ENCODE peak calls at places on chromosomes 13 and 19, in eight cellular contexts. One of them, this sample, is unnamed.

GRCh38 chr13:43757266-43757665 is 29.5 kb downstream of the ENOX1 start:
- DNase-seq in fibroblast of mammary gland: peak; percentile 21
- DNase-seq in right lobe of liver: no peak
- DNase-seq in endothelial cell: no peak
- DNase-seq in thoracic aorta: no peak
- DNase-seq in CD4-positive, alpha-beta T cell: no peak
- DNase-seq in tibial artery: no peak
- DNase-seq in coronary artery: no peak
- DNase-seq in this sample: no peak

GRCh38 chr19:3136684-3137055 is 837 bp downstream of the GNA15 start:
- DNase-seq in fibroblast of mammary gland: no peak
- DNase-seq in right lobe of liver: no peak
- DNase-seq in endothelial cell: no peak
- DNase-seq in thoracic aorta: no peak
- DNase-seq in CD4-positive, alpha-beta T cell: no peak
- DNase-seq in tibial artery: no peak
- DNase-seq in coronary artery: no peak
- DNase-seq in this sample: no peak

GRCh38 chr19:44807652-44808462 is 1.0 kb upstream of the BCAM start:
- DNase-seq in fibroblast of mammary gland: peak; percentile 43
- DNase-seq in right lobe of liver: peak; percentile 80
- DNase-seq in endothelial cell: peak; percentile 77
- DNase-seq in thoracic aorta: no peak
- DNase-seq in CD4-positive, alpha-beta T cell: no peak
- DNase-seq in tibial artery: no peak
- DNase-seq in coronary artery: no peak
- DNase-seq in this sample: no peak

GRCh38 chr19:39203372-39204341 is at the start of gene SYCN:
- DNase-seq in fibroblast of mammary gland: no peak
- DNase-seq in right lobe of liver: no peak
- DNase-seq in endothelial cell: no peak
- DNase-seq in thoracic aorta: no peak
- DNase-seq in CD4-positive, alpha-beta T cell: no peak
- DNase-seq in tibial artery: no peak
- DNase-seq in coronary artery: no peak
- DNase-seq in this sample: no peak

GRCh38 chr19:20912973-20913372 is 10.1 kb upstream of the ZNF85 start:
- DNase-seq in fibroblast of mammary gland: no peak
- DNase-seq in right lobe of liver: no peak
- DNase-seq in endothelial cell: no peak
- DNase-seq in thoracic aorta: no peak
- DNase-seq in CD4-positive, alpha-beta T cell: no peak
- DNase-seq in tibial artery: no peak
- DNase-seq in coronary artery: no peak
- DNase-seq in this sample: no peak

GRCh38 chr13:42574435-42575311 is 721 bp downstream of the TNFSF11 start:
- DNase-seq in fibroblast of mammary gland: no peak
- DNase-seq in right lobe of liver: no peak
- DNase-seq in endothelial cell: no peak
- DNase-seq in thoracic aorta: no peak
- DNase-seq in CD4-positive, alpha-beta T cell: peak; percentile 18
- DNase-seq in tibial artery: no peak
- DNase-seq in coronary artery: no peak
- DNase-seq in this sample: no peak

GRCh38 chr19:3753631-3754410 is 7.7 kb downstream of the APBA3 start:
- DNase-seq in fibroblast of mammary gland: no peak
- DNase-seq in right lobe of liver: no peak
- DNase-seq in endothelial cell: no peak
- DNase-seq in thoracic aorta: no peak
- DNase-seq in CD4-positive, alpha-beta T cell: no peak
- DNase-seq in tibial artery: no peak
- DNase-seq in coronary artery: no peak
- DNase-seq in this sample: no peak

GRCh38 chr13:21569686-21570085 is 34.3 kb downstream of the MICU2 start:
- DNase-seq in fibroblast of mammary gland: no peak
- DNase-seq in right lobe of liver: no peak
- DNase-seq in endothelial cell: no peak
- DNase-seq in thoracic aorta: no peak
- DNase-seq in CD4-positive, alpha-beta T cell: no peak
- DNase-seq in tibial artery: no peak
- DNase-seq in coronary artery: no peak
- DNase-seq in this sample: no peak

GRCh38 chr13:21034602-21035190 is 26.7 kb downstream of the LATS2 start:
- DNase-seq in fibroblast of mammary gland: peak; percentile 63
- DNase-seq in right lobe of liver: no peak
- DNase-seq in endothelial cell: peak; percentile 52
- DNase-seq in thoracic aorta: no peak
- DNase-seq in CD4-positive, alpha-beta T cell: no peak
- DNase-seq in tibial artery: no peak
- DNase-seq in coronary artery: no peak
- DNase-seq in this sample: no peak

GRCh38 chr13:89554801-89555200 is 1792.7 kb upstream of the MIR17HG start:
- DNase-seq in fibroblast of mammary gland: no peak
- DNase-seq in right lobe of liver: no peak
- DNase-seq in endothelial cell: no peak
- DNase-seq in thoracic aorta: no peak
- DNase-seq in CD4-positive, alpha-beta T cell: no peak
- DNase-seq in tibial artery: no peak
- DNase-seq in coronary artery: no peak
- DNase-seq in this sample: no peak

GRCh38 chr13:75513271-75513670 is 24.4 kb downstream of the COMMD6 start:
- DNase-seq in fibroblast of mammary gland: no peak
- DNase-seq in right lobe of liver: no peak
- DNase-seq in endothelial cell: no peak
- DNase-seq in thoracic aorta: no peak
- DNase-seq in CD4-positive, alpha-beta T cell: no peak
- DNase-seq in tibial artery: no peak
- DNase-seq in coronary artery: no peak
- DNase-seq in this sample: no peak

GRCh38 chr19:39645800-39646411 is 9.8 kb upstream of the LGALS16 start:
- DNase-seq in fibroblast of mammary gland: peak; percentile 16
- DNase-seq in right lobe of liver: no peak
- DNase-seq in endothelial cell: peak; percentile 53
- DNase-seq in thoracic aorta: no peak
- DNase-seq in CD4-positive, alpha-beta T cell: no peak
- DNase-seq in tibial artery: no peak
- DNase-seq in coronary artery: no peak
- DNase-seq in this sample: no peak

GRCh38 chr19:42601811-42602443 is 7.2 kb upstream of the CEACAM8 start:
- DNase-seq in fibroblast of mammary gland: peak; percentile 25
- DNase-seq in right lobe of liver: no peak
- DNase-seq in endothelial cell: peak; percentile 74
- DNase-seq in thoracic aorta: no peak
- DNase-seq in CD4-positive, alpha-beta T cell: no peak
- DNase-seq in tibial artery: no peak
- DNase-seq in coronary artery: no peak
- DNase-seq in this sample: no peak

GRCh38 chr13:46893820-46894533 is 2.9 kb downstream of the HTR2A start:
- DNase-seq in fibroblast of mammary gland: peak; percentile 55
- DNase-seq in right lobe of liver: peak; percentile 67
- DNase-seq in endothelial cell: peak; percentile 79
- DNase-seq in thoracic aorta: no peak
- DNase-seq in CD4-positive, alpha-beta T cell: peak; percentile 38
- DNase-seq in tibial artery: peak; percentile 85
- DNase-seq in coronary artery: peak; percentile 84
- DNase-seq in this sample: peak; percentile 86

GRCh38 chr19:6613711-6614110 is 22.8 kb upstream of the CD70 start:
- DNase-seq in fibroblast of mammary gland: peak; percentile 74
- DNase-seq in right lobe of liver: no peak
- DNase-seq in endothelial cell: no peak
- DNase-seq in thoracic aorta: no peak
- DNase-seq in CD4-positive, alpha-beta T cell: no peak
- DNase-seq in tibial artery: no peak
- DNase-seq in coronary artery: no peak
- DNase-seq in this sample: peak; percentile 8

GRCh38 chr19:48609571-48610108 is 3.1 kb downstream of the SPACA4 start:
- DNase-seq in fibroblast of mammary gland: no peak
- DNase-seq in right lobe of liver: no peak
- DNase-seq in endothelial cell: no peak
- DNase-seq in thoracic aorta: no peak
- DNase-seq in CD4-positive, alpha-beta T cell: no peak
- DNase-seq in tibial artery: no peak
- DNase-seq in coronary artery: no peak
- DNase-seq in this sample: no peak

GRCh38 chr13:99995503-99996176 is 14.1 kb downstream of the ZIC2 start:
- DNase-seq in fibroblast of mammary gland: no peak
- DNase-seq in right lobe of liver: no peak
- DNase-seq in endothelial cell: no peak
- DNase-seq in thoracic aorta: no peak
- DNase-seq in CD4-positive, alpha-beta T cell: no peak
- DNase-seq in tibial artery: no peak
- DNase-seq in coronary artery: no peak
- DNase-seq in this sample: no peak

GRCh38 chr13:98963917-98964316 is 13.9 kb downstream of the DOCK9 start:
- DNase-seq in fibroblast of mammary gland: no peak
- DNase-seq in right lobe of liver: no peak
- DNase-seq in endothelial cell: no peak
- DNase-seq in thoracic aorta: no peak
- DNase-seq in CD4-positive, alpha-beta T cell: no peak
- DNase-seq in tibial artery: no peak
- DNase-seq in coronary artery: no peak
- DNase-seq in this sample: no peak

GRCh38 chr19:7395360-7395781 is 46.6 kb downstream of the ARHGEF18 start:
- DNase-seq in fibroblast of mammary gland: peak; percentile 10
- DNase-seq in right lobe of liver: no peak
- DNase-seq in endothelial cell: no peak
- DNase-seq in thoracic aorta: no peak
- DNase-seq in CD4-positive, alpha-beta T cell: no peak
- DNase-seq in tibial artery: no peak
- DNase-seq in coronary artery: no peak
- DNase-seq in this sample: no peak

GRCh38 chr13:71577127-71577526 is 289.9 kb downstream of the DACH1 start:
- DNase-seq in fibroblast of mammary gland: no peak
- DNase-seq in right lobe of liver: no peak
- DNase-seq in endothelial cell: no peak
- DNase-seq in thoracic aorta: no peak
- DNase-seq in CD4-positive, alpha-beta T cell: no peak
- DNase-seq in tibial artery: no peak
- DNase-seq in coronary artery: no peak
- DNase-seq in this sample: no peak

GRCh38 chr19:35213678-35214632 is 14.6 kb downstream of the FAM187B start:
- DNase-seq in fibroblast of mammary gland: peak; percentile 66
- DNase-seq in right lobe of liver: peak; percentile 59
- DNase-seq in endothelial cell: no peak
- DNase-seq in thoracic aorta: peak; percentile 31
- DNase-seq in CD4-positive, alpha-beta T cell: peak; percentile 61
- DNase-seq in tibial artery: peak; percentile 76
- DNase-seq in coronary artery: peak; percentile 71
- DNase-seq in this sample: no peak

GRCh38 chr19:33177417-33177976 is 16.6 kb upstream of the LRP3 start:
- DNase-seq in fibroblast of mammary gland: no peak
- DNase-seq in right lobe of liver: no peak
- DNase-seq in endothelial cell: peak; percentile 66
- DNase-seq in thoracic aorta: peak; percentile 19
- DNase-seq in CD4-positive, alpha-beta T cell: peak; percentile 72
- DNase-seq in tibial artery: no peak
- DNase-seq in coronary artery: no peak
- DNase-seq in this sample: no peak

GRCh38 chr19:33176670-33177416 is 17.3 kb upstream of the LRP3 start:
- DNase-seq in fibroblast of mammary gland: peak; percentile 98
- DNase-seq in right lobe of liver: peak; percentile 99
- DNase-seq in endothelial cell: peak; percentile 97
- DNase-seq in thoracic aorta: peak; percentile 85
- DNase-seq in CD4-positive, alpha-beta T cell: peak; percentile 93
- DNase-seq in tibial artery: peak; percentile 98
- DNase-seq in coronary artery: peak; percentile 98
- DNase-seq in this sample: peak; percentile 99

GRCh38 chr19:33174186-33174585 is 19.9 kb upstream of the LRP3 start:
- DNase-seq in fibroblast of mammary gland: no peak
- DNase-seq in right lobe of liver: no peak
- DNase-seq in endothelial cell: no peak
- DNase-seq in thoracic aorta: no peak
- DNase-seq in CD4-positive, alpha-beta T cell: no peak
- DNase-seq in tibial artery: no peak
- DNase-seq in coronary artery: no peak
- DNase-seq in this sample: no peak

GRCh38 chr19:33175156-33175782 is 18.9 kb upstream of the LRP3 start:
- DNase-seq in fibroblast of mammary gland: no peak
- DNase-seq in right lobe of liver: no peak
- DNase-seq in endothelial cell: no peak
- DNase-seq in thoracic aorta: no peak
- DNase-seq in CD4-positive, alpha-beta T cell: no peak
- DNase-seq in tibial artery: no peak
- DNase-seq in coronary artery: no peak
- DNase-seq in this sample: no peak

GRCh38 chr19:33175886-33176669 is 18.1 kb upstream of the LRP3 start:
- DNase-seq in fibroblast of mammary gland: peak; percentile 22
- DNase-seq in right lobe of liver: no peak
- DNase-seq in endothelial cell: no peak
- DNase-seq in thoracic aorta: no peak
- DNase-seq in CD4-positive, alpha-beta T cell: no peak
- DNase-seq in tibial artery: no peak
- DNase-seq in coronary artery: peak; percentile 74
- DNase-seq in this sample: no peak
- TF ChIP-seq CTCF in fibroblast of mammary gland: no peak
- TF ChIP-seq CTCF in right lobe of liver: no peak
- TF ChIP-seq CTCF in endothelial cell: no peak
- TF ChIP-seq CTCF in thoracic aorta: no peak
- TF ChIP-seq CTCF in CD4-positive, alpha-beta T cell: no peak
- TF ChIP-seq CTCF in tibial artery: no peak
- TF ChIP-seq CTCF in coronary artery: no peak
- TF ChIP-seq CTCF in this sample: no peak

GRCh38 chr13:51158365-51158764 is 47.3 kb upstream of the C13orf42 start:
- DNase-seq in fibroblast of mammary gland: no peak
- DNase-seq in right lobe of liver: no peak
- DNase-seq in endothelial cell: no peak
- DNase-seq in thoracic aorta: no peak
- DNase-seq in CD4-positive, alpha-beta T cell: no peak
- DNase-seq in tibial artery: no peak
- DNase-seq in coronary artery: no peak
- DNase-seq in this sample: no peak
- TF ChIP-seq CTCF in fibroblast of mammary gland: no peak
- TF ChIP-seq CTCF in right lobe of liver: no peak
- TF ChIP-seq CTCF in endothelial cell: no peak
- TF ChIP-seq CTCF in thoracic aorta: no peak
- TF ChIP-seq CTCF in CD4-positive, alpha-beta T cell: no peak
- TF ChIP-seq CTCF in tibial artery: no peak
- TF ChIP-seq CTCF in coronary artery: no peak
- TF ChIP-seq CTCF in this sample: no peak

DNA sequence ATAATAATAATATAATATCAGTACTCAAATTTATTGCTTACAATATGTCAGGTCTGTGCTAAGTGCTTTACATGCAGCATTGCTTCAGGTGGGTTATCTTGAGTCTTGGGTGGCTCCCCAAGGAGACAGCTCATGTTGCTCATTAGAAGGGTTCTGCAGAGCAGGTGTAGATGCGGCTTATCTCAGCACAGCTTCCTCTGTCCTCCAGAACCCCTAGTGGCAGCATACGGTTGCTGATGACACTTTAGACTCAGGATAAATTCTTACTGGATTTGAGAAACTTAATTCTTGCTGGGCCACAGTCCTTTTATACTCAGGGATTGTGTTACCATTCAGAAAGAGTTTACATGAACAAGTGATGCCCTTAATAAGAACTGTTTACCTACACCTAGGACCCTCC is 8.9 kb downstream of the COG3 start:
- DNase-seq in fibroblast of mammary gland: no peak
- DNase-seq in right lobe of liver: no peak
- DNase-seq in endothelial cell: no peak
- DNase-seq in thoracic aorta: no peak
- DNase-seq in CD4-positive, alpha-beta T cell: no peak
- DNase-seq in tibial artery: no peak
- DNase-seq in coronary artery: no peak
- DNase-seq in this sample: no peak
- TF ChIP-seq CTCF in fibroblast of mammary gland: no peak
- TF ChIP-seq CTCF in right lobe of liver: peak; percentile 26
- TF ChIP-seq CTCF in endothelial cell: peak; percentile 22
- TF ChIP-seq CTCF in thoracic aorta: no peak
- TF ChIP-seq CTCF in CD4-positive, alpha-beta T cell: peak; percentile 31
- TF ChIP-seq CTCF in tibial artery: no peak
- TF ChIP-seq CTCF in coronary artery: no peak
- TF ChIP-seq CTCF in this sample: no peak

GRCh38 chr19:41439441-41440222 is at the start of gene DMAC2:
- DNase-seq in fibroblast of mammary gland: peak; percentile 97
- DNase-seq in right lobe of liver: peak; percentile 97
- DNase-seq in endothelial cell: peak; percentile 89
- DNase-seq in thoracic aorta: peak; percentile 96
- DNase-seq in CD4-positive, alpha-beta T cell: peak; percentile 91
- DNase-seq in tibial artery: peak; percentile 98
- DNase-seq in coronary artery: peak; percentile 98
- DNase-seq in this sample: peak; percentile 94
- TF ChIP-seq CTCF in fibroblast of mammary gland: peak; percentile 36
- TF ChIP-seq CTCF in right lobe of liver: peak; percentile 56
- TF ChIP-seq CTCF in endothelial cell: no peak
- TF ChIP-seq CTCF in thoracic aorta: no peak
- TF ChIP-seq CTCF in CD4-positive, alpha-beta T cell: peak; percentile 65
- TF ChIP-seq CTCF in tibial artery: peak; percentile 33
- TF ChIP-seq CTCF in coronary artery: no peak
- TF ChIP-seq CTCF in this sample: peak; percentile 47